ENCODE peak calls at places on chromosomes 1 and 21, in seven cellular contexts. W is putamen; U is cardiac muscle cell; N is psoas muscle; S is stimulated activated CD8-positive, alpha-beta memory T cell treated with anti-CD3 and anti-CD28 coated beads, Interleukin-7, amount 100 ng/mL, for 1 hour; Q is AG20443; L is stimulated activated CD4-positive, alpha-beta T cell treated with anti-CD3 and anti-CD28 coated beads, Interleukin-4, amount 100 ng/mL, for 4 hours. E is an unnamed sample.

GRCh38 chr1:152960452-152961044 is 9.9 kb upstream of the SPRR4 start:
- DNase-seq in W (no peak), U (no peak), N (no peak), S (no peak), Q (no peak), L (no peak), E (no peak)

GRCh38 chr1:24386241-24386640 is 27.3 kb downstream of the STPG1 start:
- DNase-seq in W (no peak), U (peak; percentile 28), N (no peak), S (no peak), Q (no peak), L (no peak), E (no peak)

GRCh38 chr1:64514197-64514765 is 44.4 kb downstream of the CACHD1 start:
- DNase-seq in W (no peak), U (peak; percentile 31), N (no peak), S (no peak), Q (no peak), L (no peak), E (no peak)

GRCh38 chr1:100583827-100584226 is 45.9 kb downstream of the GPR88 start:
- DNase-seq in W (no peak), U (peak; percentile 26), N (no peak), S (no peak), Q (no peak), L (no peak), E (no peak)

GRCh38 chr1:155938220-155938627 is 3.2 kb upstream of the RXFP4 start:
- DNase-seq in W (peak; percentile 71), U (peak; percentile 77), N (no peak), S (no peak), Q (peak; percentile 63), L (no peak), E (no peak)

GRCh38 chr21:32499249-32500055 is 85.9 kb downstream of the TCP10L start:
- DNase-seq in W (no peak), U (peak; percentile 46), N (no peak), S (no peak), Q (peak; percentile 52), L (no peak), E (no peak)

GRCh38 chr21:10430007-10430406 is 91.4 kb upstream of the TPTE start:
- DNase-seq in W (no peak), U (no peak), N (no peak), S (no peak), Q (peak; percentile 24), L (no peak), E (no peak)

GRCh38 chr1:6269997-6270401 is 9.1 kb upstream of the GPR153 start:
- DNase-seq in W (no peak), U (no peak), N (no peak), S (no peak), Q (no peak), L (no peak), E (peak; percentile 51)

GRCh38 chr1:15454256-15454655 is 2.3 kb upstream of the CELA2A start:
- DNase-seq in W (no peak), U (no peak), N (no peak), S (no peak), Q (peak; percentile 46), L (no peak), E (no peak)

GRCh38 chr1:42085596-42085995 is 67.6 kb upstream of the GUCA2B start:
- DNase-seq in W (no peak), U (no peak), N (no peak), S (no peak), Q (peak; percentile 49), L (no peak), E (no peak)

GRCh38 chr1:52238474-52238873 is 96.6 kb downstream of the ZFYVE9 start:
- DNase-seq in W (no peak), U (no peak), N (no peak), S (no peak), Q (peak; percentile 21), L (no peak), E (no peak)

GRCh38 chr1:244826712-244827111 is 8.7 kb upstream of the COX20 start:
- DNase-seq in W (no peak), U (no peak), N (no peak), S (no peak), Q (no peak), L (no peak), E (no peak)

GRCh38 chr1:26225033-26225831 is 8.8 kb upstream of the CEP85 start:
- DNase-seq in W (no peak), U (peak; percentile 89), N (peak; percentile 85), S (no peak), Q (peak; percentile 61), L (peak; percentile 27), E (peak; percentile 95)

GRCh38 chr1:32309960-32310359 is 18.1 kb downstream of the HDAC1 start:
- DNase-seq in W (no peak), U (no peak), N (no peak), S (no peak), Q (no peak), L (no peak), E (no peak)

GRCh38 chr1:179707406-179707805 is 35.7 kb upstream of the FAM163A start:
- DNase-seq in W (no peak), U (no peak), N (no peak), S (no peak), Q (no peak), L (no peak), E (no peak)

GRCh38 chr1:94713472-94714141 is 106.5 kb upstream of the SLC44A3 start:
- DNase-seq in W (peak; percentile 24), U (peak; percentile 36), N (peak; percentile 94), S (no peak), Q (peak; percentile 94), L (no peak), E (no peak)

GRCh38 chr21:36183144-36183795 is 26.6 kb downstream of the DOP1B start:
- DNase-seq in W (no peak), U (no peak), N (peak; percentile 14), S (no peak), Q (no peak), L (no peak), E (no peak)

GRCh38 chr1:66733348-66734017 is 18.8 kb upstream of the DYNLT5 start:
- DNase-seq in W (no peak), U (no peak), N (no peak), S (no peak), Q (no peak), L (no peak), E (no peak)

GRCh38 chr1:85188530-85188929 is 12.3 kb downstream of the SYDE2 start:
- DNase-seq in W (no peak), U (no peak), N (no peak), S (no peak), Q (peak; percentile 10), L (no peak), E (no peak)

GRCh38 chr1:177088974-177089373 is 75.5 kb downstream of the ASTN1 start:
- DNase-seq in W (no peak), U (peak; percentile 21), N (no peak), S (no peak), Q (no peak), L (no peak), E (no peak)

GRCh38 chr1:41241748-41242644 is at the start of gene SCMH1:
- DNase-seq in W (no peak), U (peak; percentile 84), N (peak; percentile 72), S (peak; percentile 25), Q (peak; percentile 88), L (peak; percentile 64), E (peak; percentile 76)

E was measured in nephron progenitor cell.